ENCODE peak calls at places on chromosomes 1 and 21, in five cellular contexts. T is AG09309, U is right lobe of liver, G is NCI-H1105, R is astrocyte. D is an unnamed sample.

GRCh38 chr1:248841702-248842395 is 3.8 kb downstream of the ZNF672 start:
- DNase-seq in T (no peak), U (no peak), G (no peak), R (peak; percentile 26), D (peak; percentile 68)

GRCh38 chr1:164823486-164824279 is 264.7 kb downstream of the PBX1 start:
- DNase-seq in T (peak; percentile 5), U (no peak), G (no peak), R (peak; percentile 88), D (peak; percentile 70)

GRCh38 chr21:45022348-45022675 is 52.1 kb upstream of the ADARB1 start:
- DNase-seq in T (no peak), U (no peak), G (no peak), R (no peak), D (no peak)

GRCh38 chr1:13898406-13898805 is 198.4 kb downstream of the PRDM2 start:
- DNase-seq in T (no peak), U (no peak), G (no peak), R (no peak), D (no peak)

GRCh38 chr1:233057836-233058235 is 107.4 kb downstream of the NTPCR start:
- DNase-seq in T (no peak), U (no peak), G (no peak), R (no peak), D (no peak)

GRCh38 chr1:84849312-84849711 is 43.7 kb downstream of the LPAR3 start:
- DNase-seq in T (no peak), U (no peak), G (no peak), R (no peak), D (no peak)

GRCh38 chr1:205849619-205850355 is at the start of gene PM20D1:
- DNase-seq in T (no peak), U (peak; percentile 65), G (no peak), R (peak; percentile 58), D (peak; percentile 70)

GRCh38 chr1:115977481-115978258 is 1.4 kb downstream of the SLC22A15 start:
- DNase-seq in T (peak; percentile 97), U (peak; percentile 35), G (no peak), R (peak; percentile 6), D (peak; percentile 81)

GRCh38 chr1:197799271-197799670 is 24.0 kb upstream of the DENND1B start:
- DNase-seq in T (peak; percentile 59), U (no peak), G (no peak), R (peak; percentile 85), D (peak; percentile 89)

GRCh38 chr1:207941664-207942063 is 30.7 kb upstream of the CD34 start:
- DNase-seq in T (no peak), U (peak; percentile 66), G (no peak), R (peak; percentile 75), D (peak; percentile 42)

GRCh38 chr1:41848216-41848952 is 70.3 kb downstream of the HIVEP3 start:
- DNase-seq in T (no peak), U (no peak), G (no peak), R (no peak), D (no peak)

GRCh38 chr1:199855580-199855979 is 171.9 kb upstream of the NR5A2 start:
- DNase-seq in T (peak; percentile 34), U (no peak), G (no peak), R (peak; percentile 60), D (peak; percentile 86)